ENCODE peak calls at places on chromosome 15, in nine cellular contexts. G is Ammon's horn, R is omental fat pad, J is A673, F is body of pancreas, Q is hippocampal formation, M is suprapubic skin, Y is astrocyte of the cerebellum, B is T-cell. D is an unnamed sample.

GRCh38 chr15:74345051-74345450 is 22.4 kb downstream of the CYP11A1 start:
- DNase-seq in F (no peak), B (no peak), Y (no peak), Q (no peak), G (no peak), J (no peak), M (no peak), R (no peak), D (no peak)

GRCh38 chr15:77720617-77721016 is 87.9 kb upstream of the LINGO1 start:
- DNase-seq in G (no peak), Y (no peak), Q (no peak), J (peak), M (no peak), F (no peak), R (no peak), B (no peak), D (no peak)

GRCh38 chr15:76979331-76979925 is 15.5 kb upstream of the PSTPIP1 start:
- DNase-seq in R (no peak), Y (no peak), M (no peak), F (no peak), J (no peak), B (no peak), G (no peak), Q (no peak), D (no peak)

GRCh38 chr15:74870496-74871213 is 2.5 kb downstream of the SCAMP2 start:
- DNase-seq in J (no peak), Y (no peak), R (no peak), B (no peak), Q (no peak), M (no peak), F (no peak), G (no peak), D (no peak)

GRCh38 chr15:49815937-49816336 is 195.1 kb downstream of the DTWD1 start:
- DNase-seq in Q (no peak), B (no peak), Y (peak), G (peak), F (no peak), R (no peak), J (no peak), M (no peak), D (no peak)

GRCh38 chr15:40061212-40061901 is 22.4 kb upstream of the SRP14 start:
- DNase-seq in M (peak), Y (no peak), R (no peak), Q (no peak), G (no peak), F (no peak), B (no peak), J (no peak), D (peak)

GRCh38 chr15:41949400-41950126 is 22.8 kb downstream of the EHD4 start:
- DNase-seq in G (no peak), Y (no peak), Q (no peak), J (no peak), F (no peak), M (peak), B (no peak), R (no peak), D (no peak)

GRCh38 chr15:69476704-69477473 is 24.3 kb downstream of the RPLP1 start:
- DNase-seq in M (peak), Q (no peak), R (no peak), B (no peak), G (no peak), F (no peak), Y (no peak), J (no peak), D (peak)

GRCh38 chr15:34335176-34335575 is 2.4 kb downstream of the SLC12A6 start:
- DNase-seq in F (no peak), G (no peak), Q (no peak), R (no peak), B (no peak), Y (no peak), M (no peak), J (peak), D (no peak)

GRCh38 chr15:71651750-71652186 is 158.6 kb upstream of the NR2E3 start:
- DNase-seq in M (no peak), J (peak), F (no peak), Y (peak), B (no peak), G (peak), R (no peak), Q (no peak), D (no peak)

GRCh38 chr15:94069834-94070233 is 161.5 kb upstream of the MCTP2 start:
- DNase-seq in Q (no peak), B (no peak), G (peak), M (no peak), R (no peak), F (no peak), J (peak), Y (no peak), D (no peak)

GRCh38 chr15:86317379-86317745 is 237.7 kb downstream of the AGBL1 start:
- DNase-seq in R (no peak), Y (no peak), B (no peak), F (no peak), J (no peak), M (no peak), G (no peak), Q (no peak), D (no peak)

GRCh38 chr15:90044191-90044590 is 43.1 kb downstream of the ZNF710 start:
- DNase-seq in Q (no peak), J (no peak), B (no peak), F (no peak), Y (no peak), M (no peak), R (no peak), G (no peak), D (peak)

GRCh38 chr15:27250223-27250622 is 279.2 kb downstream of the GABRG3 start:
- DNase-seq in Y (no peak), R (no peak), M (no peak), B (no peak), G (no peak), F (no peak), J (no peak), Q (no peak), D (no peak)

GRCh38 chr15:74381190-74381453 is 13.7 kb upstream of the CYP11A1 start:
- DNase-seq in M (no peak), Y (no peak), J (no peak), F (no peak), R (no peak), Q (no peak), B (no peak), G (no peak), D (no peak)

GRCh38 chr15:66780973-66781718 is 79.1 kb downstream of the SMAD6 start:
- DNase-seq in R (no peak), G (no peak), Q (no peak), J (no peak), B (no peak), F (no peak), Y (no peak), M (no peak), D (peak)

GRCh38 chr15:74193305-74193718 is 9.3 kb downstream of the STRA6 start:
- DNase-seq in R (no peak), J (peak), G (no peak), Y (peak), B (no peak), M (no peak), F (no peak), Q (no peak), D (peak)

GRCh38 chr15:98868564-98868963 is 139.0 kb downstream of the PGPEP1L start:
- DNase-seq in Y (no peak), B (no peak), J (no peak), G (no peak), F (no peak), R (no peak), M (no peak), Q (no peak), D (no peak)

D was measured in RWPE2.